ENCODE peak calls at places on chromosomes 2 and 18, in eight cellular contexts. B is LoVo; N is head of caudate nucleus; Q is T-helper 9 cell; Y is kidney tubule cell; D is K562; A is left cardiac atrium; M is activated CD4-positive, alpha-beta T cell treated with anti-CD3 and anti-CD28 coated beads, Interleukin-2, amount 50 U/mL, for 1 hour. K is an unnamed sample.

GRCh38 chr18:48050176-48050575 is 119.7 kb upstream of the SMAD2 start:
- DNase-seq in A (no peak), D (no peak), M (no peak), Q (no peak), N (no peak), B (no peak), Y (no peak), K (no peak)

GRCh38 chr2:54342603-54343002 is 86.6 kb upstream of the TSPYL6 start:
- DNase-seq in B (no peak), D (no peak), Q (no peak), A (no peak), N (no peak), M (no peak), Y (no peak), K (no peak)

GRCh38 chr18:37946324-37946723 is 380.7 kb upstream of the CELF4 start:
- DNase-seq in D (no peak), Q (no peak), A (no peak), Y (no peak), M (no peak), B (no peak), N (no peak), K (no peak)

GRCh38 chr2:139990646-139991335 is 1210.6 kb upstream of the NXPH2 start:
- DNase-seq in M (no peak), Q (no peak), B (no peak), A (no peak), D (no peak), Y (no peak), N (no peak), K (no peak)

GRCh38 chr2:750628-751027 is 73.4 kb upstream of the TMEM18 start:
- DNase-seq in Q (no peak), N (no peak), B (no peak), Y (no peak), D (no peak), A (no peak), M (no peak), K (no peak)

GRCh38 chr2:69683170-69683971 is 39.8 kb upstream of the AAK1 start:
- DNase-seq in B (no peak), A (peak), M (no peak), N (no peak), D (peak), Y (peak), Q (no peak), K (no peak)

GRCh38 chr18:36561046-36561445 is 263.5 kb downstream of the FHOD3 start:
- DNase-seq in B (no peak), Q (no peak), M (no peak), N (no peak), D (peak), Y (no peak), A (no peak), K (no peak)

GRCh38 chr18:78979058-78979680 is 449 bp upstream of the SALL3 start:
- DNase-seq in B (no peak), M (no peak), Q (no peak), N (peak), Y (no peak), D (no peak), A (no peak), K (no peak)

GRCh38 chr2:185668710-185669109 is 69.9 kb upstream of the FSIP2 start:
- DNase-seq in D (no peak), B (no peak), Q (no peak), Y (no peak), M (no peak), N (no peak), A (no peak), K (no peak)

GRCh38 chr2:73249636-73250035 is 15.5 kb downstream of the CCT7 start:
- DNase-seq in Q (no peak), Y (no peak), M (no peak), A (no peak), N (no peak), D (no peak), B (no peak), K (no peak)

GRCh38 chr2:216621292-216621691 is 11.9 kb upstream of the IGFBP2 start:
- DNase-seq in D (no peak), N (no peak), Y (no peak), M (no peak), Q (no peak), A (no peak), B (no peak), K (no peak)

GRCh38 chr2:240502430-240503121 is 55.2 kb downstream of the ANKMY1 start:
- DNase-seq in B (no peak), A (no peak), M (no peak), N (peak), Y (no peak), D (no peak), Q (no peak), K (no peak)

GRCh38 chr2:173459363-173459762 is 104.7 kb downstream of the CDCA7 start:
- DNase-seq in D (no peak), Y (no peak), M (no peak), A (no peak), B (no peak), Q (no peak), N (no peak), K (no peak)

GRCh38 chr18:12076424-12077140 is 17.1 kb upstream of the ANKRD62 start:
- DNase-seq in D (no peak), Q (no peak), A (peak), M (no peak), B (no peak), N (no peak), Y (peak), K (no peak)

GRCh38 chr18:2147866-2148265 is 423.4 kb downstream of the METTL4 start:
- DNase-seq in M (no peak), A (peak), N (no peak), Y (no peak), Q (no peak), D (no peak), B (no peak), K (no peak)

GRCh38 chr18:28560339-28560738 is 383.4 kb upstream of the CDH2 start:
- DNase-seq in Q (no peak), B (no peak), A (no peak), Y (no peak), N (no peak), D (no peak), M (no peak), K (no peak)

GRCh38 chr18:65091737-65092329 is 659.0 kb upstream of the CDH7 start:
- DNase-seq in B (peak), Q (no peak), N (peak), A (no peak), Y (peak), M (no peak), D (peak), K (no peak)

GRCh38 chr2:148642891-148643416 is 1.6 kb upstream of the EPC2 start:
- DNase-seq in B (peak), N (no peak), M (no peak), D (peak), A (no peak), Y (peak), Q (no peak), K (no peak)

GRCh38 chr2:189179607-189179979 is at the start of gene COL5A2:
- DNase-seq in D (no peak), N (peak), A (peak), Q (no peak), Y (peak), M (no peak), B (no peak), K (no peak)

GRCh38 chr18:49519041-49519971 is 32.3 kb upstream of the C18orf32 start:
- DNase-seq in M (no peak), A (no peak), N (no peak), Y (no peak), Q (no peak), B (no peak), D (no peak), K (no peak)

GRCh38 chr2:67581751-67582150 is 184.6 kb downstream of the ETAA1 start:
- DNase-seq in B (no peak), N (no peak), M (no peak), D (no peak), Q (no peak), Y (no peak), A (no peak), K (no peak)

GRCh38 chr2:133418021-133418420 is 150.2 kb downstream of the NCKAP5 start:
- DNase-seq in B (no peak), Q (no peak), Y (peak), A (no peak), N (no peak), M (no peak), D (no peak), K (no peak)

GRCh38 chr2:117859532-117859911 is 45.0 kb downstream of the DDX18 start:
- DNase-seq in D (no peak), A (no peak), B (no peak), N (no peak), Q (no peak), Y (no peak), M (no peak), K (no peak)

GRCh38 chr2:74528600-74529356 is 728 bp downstream of the AUP1 start:
- DNase-seq in N (no peak), Y (no peak), B (no peak), D (peak), M (no peak), Q (no peak), A (no peak), K (no peak)

GRCh38 chr2:168632733-168633132 is 169.7 kb upstream of the NOSTRIN start:
- DNase-seq in D (no peak), A (no peak), Q (no peak), Y (no peak), M (no peak), B (no peak), N (no peak), K (no peak)

GRCh38 chr2:70964596-70965386 is 13.6 kb upstream of the ANKRD53 start:
- DNase-seq in N (peak), M (peak), B (no peak), Y (peak), A (peak), D (peak), Q (peak), K (peak)

GRCh38 chr2:37569986-37570688 is 101.3 kb downstream of the CDC42EP3 start:
- DNase-seq in N (no peak), D (no peak), A (no peak), M (no peak), B (peak), Q (no peak), Y (no peak), K (no peak)

GRCh38 chr18:966095-967036 is 61.7 kb downstream of the ADCYAP1 start:
- DNase-seq in N (no peak), Q (no peak), B (no peak), D (no peak), Y (no peak), M (no peak), A (no peak), K (no peak)

GRCh38 chr2:128442053-128442751 is 123.5 kb upstream of the HS6ST1 start:
- DNase-seq in M (no peak), D (no peak), Y (no peak), B (no peak), A (no peak), Q (no peak), N (no peak), K (no peak)

GRCh38 chr2:133652407-133652806 is 84.1 kb upstream of the NCKAP5 start:
- DNase-seq in A (no peak), Y (no peak), N (no peak), D (no peak), M (no peak), Q (no peak), B (no peak), K (no peak)

GRCh38 chr2:149781263-149781808 is 193.8 kb upstream of the MMADHC start:
- DNase-seq in A (no peak), M (no peak), N (no peak), Y (no peak), B (no peak), D (no peak), Q (no peak), K (no peak)

GRCh38 chr18:44732604-44733003 is 51.9 kb downstream of the SETBP1 start:
- DNase-seq in M (no peak), Q (no peak), D (no peak), N (no peak), B (no peak), A (no peak), Y (peak), K (no peak)

GRCh38 chr2:146817613-146818012 is 1027.2 kb upstream of the ACVR2A start:
- DNase-seq in N (no peak), A (no peak), Y (no peak), D (no peak), M (no peak), Q (no peak), B (no peak), K (no peak)

K was measured in T follicular helper cell.